ENCODE peak calls at places on chromosomes 3 and 15, in seven cellular contexts. One of them, this sample, is unnamed.

GRCh38 chr3:159797771-159798170 is 190.9 kb upstream of the IL12A start:
- DNase-seq in NCI-H510A treated with DMSO at 0.1 percent for 48 hours: no peak
- DNase-seq in RCC 7860: no peak
- DNase-seq in stimulated activated CD8-positive, alpha-beta memory T cell treated with anti-CD3 and anti-CD28 coated beads, Interleukin-15, amount 100 ng/mL, for 1 hour: no peak
- DNase-seq in AG04449: no peak
- DNase-seq in NAMALWA: no peak
- DNase-seq in progenitor cell of endocrine pancreas: no peak
- DNase-seq in this sample: no peak

GRCh38 chr3:125185758-125186245 is 26.7 kb downstream of the SLC12A8 start:
- DNase-seq in NCI-H510A treated with DMSO at 0.1 percent for 48 hours: no peak
- DNase-seq in RCC 7860: no peak
- DNase-seq in stimulated activated CD8-positive, alpha-beta memory T cell treated with anti-CD3 and anti-CD28 coated beads, Interleukin-15, amount 100 ng/mL, for 1 hour: no peak
- DNase-seq in AG04449: no peak
- DNase-seq in NAMALWA: no peak
- DNase-seq in progenitor cell of endocrine pancreas: no peak
- DNase-seq in this sample: no peak

GRCh38 chr15:44656913-44657312 is 6.5 kb downstream of the SPG11 start:
- DNase-seq in NCI-H510A treated with DMSO at 0.1 percent for 48 hours: no peak
- DNase-seq in RCC 7860: no peak
- DNase-seq in stimulated activated CD8-positive, alpha-beta memory T cell treated with anti-CD3 and anti-CD28 coated beads, Interleukin-15, amount 100 ng/mL, for 1 hour: no peak
- DNase-seq in AG04449: no peak
- DNase-seq in NAMALWA: no peak
- DNase-seq in progenitor cell of endocrine pancreas: no peak
- DNase-seq in this sample: no peak

GRCh38 chr3:36697397-36698001 is 66.9 kb downstream of the DCLK3 start:
- DNase-seq in NCI-H510A treated with DMSO at 0.1 percent for 48 hours: no peak
- DNase-seq in RCC 7860: no peak
- DNase-seq in stimulated activated CD8-positive, alpha-beta memory T cell treated with anti-CD3 and anti-CD28 coated beads, Interleukin-15, amount 100 ng/mL, for 1 hour: no peak
- DNase-seq in AG04449: no peak
- DNase-seq in NAMALWA: no peak
- DNase-seq in progenitor cell of endocrine pancreas: no peak
- DNase-seq in this sample: no peak

GRCh38 chr3:72848703-72849081 is 447 bp upstream of the SHQ1 start:
- DNase-seq in NCI-H510A treated with DMSO at 0.1 percent for 48 hours: peak
- DNase-seq in RCC 7860: peak
- DNase-seq in stimulated activated CD8-positive, alpha-beta memory T cell treated with anti-CD3 and anti-CD28 coated beads, Interleukin-15, amount 100 ng/mL, for 1 hour: no peak
- DNase-seq in AG04449: no peak
- DNase-seq in NAMALWA: peak
- DNase-seq in progenitor cell of endocrine pancreas: no peak
- DNase-seq in this sample: no peak

GRCh38 chr15:67127925-67128324 is 62.5 kb downstream of the SMAD3 start:
- DNase-seq in NCI-H510A treated with DMSO at 0.1 percent for 48 hours: no peak
- DNase-seq in RCC 7860: peak
- DNase-seq in stimulated activated CD8-positive, alpha-beta memory T cell treated with anti-CD3 and anti-CD28 coated beads, Interleukin-15, amount 100 ng/mL, for 1 hour: no peak
- DNase-seq in AG04449: peak
- DNase-seq in NAMALWA: no peak
- DNase-seq in progenitor cell of endocrine pancreas: no peak
- DNase-seq in this sample: no peak

GRCh38 chr3:78139166-78139565 is 1099.3 kb downstream of the ROBO2 start:
- DNase-seq in NCI-H510A treated with DMSO at 0.1 percent for 48 hours: no peak
- DNase-seq in RCC 7860: peak
- DNase-seq in stimulated activated CD8-positive, alpha-beta memory T cell treated with anti-CD3 and anti-CD28 coated beads, Interleukin-15, amount 100 ng/mL, for 1 hour: no peak
- DNase-seq in AG04449: peak
- DNase-seq in NAMALWA: no peak
- DNase-seq in progenitor cell of endocrine pancreas: no peak
- DNase-seq in this sample: no peak

GRCh38 chr15:99518191-99518590 is 47.6 kb upstream of the MEF2A start:
- DNase-seq in NCI-H510A treated with DMSO at 0.1 percent for 48 hours: no peak
- DNase-seq in RCC 7860: no peak
- DNase-seq in stimulated activated CD8-positive, alpha-beta memory T cell treated with anti-CD3 and anti-CD28 coated beads, Interleukin-15, amount 100 ng/mL, for 1 hour: no peak
- DNase-seq in AG04449: no peak
- DNase-seq in NAMALWA: no peak
- DNase-seq in progenitor cell of endocrine pancreas: no peak
- DNase-seq in this sample: no peak

GRCh38 chr3:111412656-111413055 is 129.3 kb upstream of the CD96 start:
- DNase-seq in NCI-H510A treated with DMSO at 0.1 percent for 48 hours: no peak
- DNase-seq in RCC 7860: peak
- DNase-seq in stimulated activated CD8-positive, alpha-beta memory T cell treated with anti-CD3 and anti-CD28 coated beads, Interleukin-15, amount 100 ng/mL, for 1 hour: no peak
- DNase-seq in AG04449: no peak
- DNase-seq in NAMALWA: no peak
- DNase-seq in progenitor cell of endocrine pancreas: no peak
- DNase-seq in this sample: no peak

GRCh38 chr3:130971208-130971607 is 55.4 kb downstream of the ASTE1 start:
- DNase-seq in NCI-H510A treated with DMSO at 0.1 percent for 48 hours: no peak
- DNase-seq in RCC 7860: no peak
- DNase-seq in stimulated activated CD8-positive, alpha-beta memory T cell treated with anti-CD3 and anti-CD28 coated beads, Interleukin-15, amount 100 ng/mL, for 1 hour: no peak
- DNase-seq in AG04449: no peak
- DNase-seq in NAMALWA: no peak
- DNase-seq in progenitor cell of endocrine pancreas: no peak
- DNase-seq in this sample: no peak

GRCh38 chr15:80744826-80745225 is 34.3 kb upstream of the CEMIP start:
- DNase-seq in NCI-H510A treated with DMSO at 0.1 percent for 48 hours: no peak
- DNase-seq in RCC 7860: no peak
- DNase-seq in stimulated activated CD8-positive, alpha-beta memory T cell treated with anti-CD3 and anti-CD28 coated beads, Interleukin-15, amount 100 ng/mL, for 1 hour: no peak
- DNase-seq in AG04449: peak
- DNase-seq in NAMALWA: no peak
- DNase-seq in progenitor cell of endocrine pancreas: no peak
- DNase-seq in this sample: no peak

GRCh38 chr3:71288269-71288930 is 295.1 kb downstream of the FOXP1 start:
- DNase-seq in NCI-H510A treated with DMSO at 0.1 percent for 48 hours: no peak
- DNase-seq in RCC 7860: no peak
- DNase-seq in stimulated activated CD8-positive, alpha-beta memory T cell treated with anti-CD3 and anti-CD28 coated beads, Interleukin-15, amount 100 ng/mL, for 1 hour: no peak
- DNase-seq in AG04449: peak
- DNase-seq in NAMALWA: no peak
- DNase-seq in progenitor cell of endocrine pancreas: no peak
- DNase-seq in this sample: no peak

GRCh38 chr3:100082724-100083123 is 31.6 kb downstream of the FILIP1L start:
- DNase-seq in NCI-H510A treated with DMSO at 0.1 percent for 48 hours: no peak
- DNase-seq in RCC 7860: no peak
- DNase-seq in stimulated activated CD8-positive, alpha-beta memory T cell treated with anti-CD3 and anti-CD28 coated beads, Interleukin-15, amount 100 ng/mL, for 1 hour: no peak
- DNase-seq in AG04449: no peak
- DNase-seq in NAMALWA: no peak
- DNase-seq in progenitor cell of endocrine pancreas: no peak
- DNase-seq in this sample: no peak

GRCh38 chr3:148848410-148848809 is 16.7 kb upstream of the CPA3 start:
- DNase-seq in NCI-H510A treated with DMSO at 0.1 percent for 48 hours: no peak
- DNase-seq in RCC 7860: no peak
- DNase-seq in stimulated activated CD8-positive, alpha-beta memory T cell treated with anti-CD3 and anti-CD28 coated beads, Interleukin-15, amount 100 ng/mL, for 1 hour: no peak
- DNase-seq in AG04449: no peak
- DNase-seq in NAMALWA: no peak
- DNase-seq in progenitor cell of endocrine pancreas: no peak
- DNase-seq in this sample: no peak

GRCh38 chr3:49135499-49135898 is 2.6 kb upstream of the LAMB2 start:
- DNase-seq in NCI-H510A treated with DMSO at 0.1 percent for 48 hours: no peak
- DNase-seq in RCC 7860: no peak
- DNase-seq in stimulated activated CD8-positive, alpha-beta memory T cell treated with anti-CD3 and anti-CD28 coated beads, Interleukin-15, amount 100 ng/mL, for 1 hour: no peak
- DNase-seq in AG04449: no peak
- DNase-seq in NAMALWA: no peak
- DNase-seq in progenitor cell of endocrine pancreas: no peak
- DNase-seq in this sample: no peak

GRCh38 chr3:161217496-161217895 is 3.6 kb upstream of the NMD3 start:
- DNase-seq in NCI-H510A treated with DMSO at 0.1 percent for 48 hours: no peak
- DNase-seq in RCC 7860: peak
- DNase-seq in stimulated activated CD8-positive, alpha-beta memory T cell treated with anti-CD3 and anti-CD28 coated beads, Interleukin-15, amount 100 ng/mL, for 1 hour: no peak
- DNase-seq in AG04449: no peak
- DNase-seq in NAMALWA: no peak
- DNase-seq in progenitor cell of endocrine pancreas: no peak
- DNase-seq in this sample: no peak

GRCh38 chr15:69093127-69093526 is 67.3 kb upstream of the GLCE start:
- DNase-seq in NCI-H510A treated with DMSO at 0.1 percent for 48 hours: no peak
- DNase-seq in RCC 7860: no peak
- DNase-seq in stimulated activated CD8-positive, alpha-beta memory T cell treated with anti-CD3 and anti-CD28 coated beads, Interleukin-15, amount 100 ng/mL, for 1 hour: no peak
- DNase-seq in AG04449: no peak
- DNase-seq in NAMALWA: no peak
- DNase-seq in progenitor cell of endocrine pancreas: no peak
- DNase-seq in this sample: no peak

GRCh38 chr3:71930056-71930991 is 145.4 kb upstream of the PROK2 start:
- DNase-seq in NCI-H510A treated with DMSO at 0.1 percent for 48 hours: peak
- DNase-seq in RCC 7860: no peak
- DNase-seq in stimulated activated CD8-positive, alpha-beta memory T cell treated with anti-CD3 and anti-CD28 coated beads, Interleukin-15, amount 100 ng/mL, for 1 hour: no peak
- DNase-seq in AG04449: peak
- DNase-seq in NAMALWA: peak
- DNase-seq in progenitor cell of endocrine pancreas: no peak
- DNase-seq in this sample: no peak

GRCh38 chr3:111864821-111865656 is 6.0 kb downstream of the PHLDB2 start:
- DNase-seq in NCI-H510A treated with DMSO at 0.1 percent for 48 hours: no peak
- DNase-seq in RCC 7860: peak
- DNase-seq in stimulated activated CD8-positive, alpha-beta memory T cell treated with anti-CD3 and anti-CD28 coated beads, Interleukin-15, amount 100 ng/mL, for 1 hour: no peak
- DNase-seq in AG04449: peak
- DNase-seq in NAMALWA: no peak
- DNase-seq in progenitor cell of endocrine pancreas: no peak
- DNase-seq in this sample: no peak

GRCh38 chr3:146256851-146257486 is 6.1 kb upstream of the PLSCR4 start:
- DNase-seq in NCI-H510A treated with DMSO at 0.1 percent for 48 hours: no peak
- DNase-seq in RCC 7860: no peak
- DNase-seq in stimulated activated CD8-positive, alpha-beta memory T cell treated with anti-CD3 and anti-CD28 coated beads, Interleukin-15, amount 100 ng/mL, for 1 hour: no peak
- DNase-seq in AG04449: peak
- DNase-seq in NAMALWA: no peak
- DNase-seq in progenitor cell of endocrine pancreas: no peak
- DNase-seq in this sample: no peak

GRCh38 chr3:24259901-24260512 is 234.6 kb downstream of the THRB start:
- DNase-seq in NCI-H510A treated with DMSO at 0.1 percent for 48 hours: no peak
- DNase-seq in RCC 7860: peak
- DNase-seq in stimulated activated CD8-positive, alpha-beta memory T cell treated with anti-CD3 and anti-CD28 coated beads, Interleukin-15, amount 100 ng/mL, for 1 hour: no peak
- DNase-seq in AG04449: no peak
- DNase-seq in NAMALWA: no peak
- DNase-seq in progenitor cell of endocrine pancreas: no peak
- DNase-seq in this sample: no peak

GRCh38 chr15:60751985-60752952 is 273.3 kb upstream of the ICE2 start:
- DNase-seq in NCI-H510A treated with DMSO at 0.1 percent for 48 hours: no peak
- DNase-seq in RCC 7860: no peak
- DNase-seq in stimulated activated CD8-positive, alpha-beta memory T cell treated with anti-CD3 and anti-CD28 coated beads, Interleukin-15, amount 100 ng/mL, for 1 hour: no peak
- DNase-seq in AG04449: no peak
- DNase-seq in NAMALWA: no peak
- DNase-seq in progenitor cell of endocrine pancreas: no peak
- DNase-seq in this sample: no peak

GRCh38 chr3:165854696-165855095 is 17.5 kb upstream of the BCHE start:
- DNase-seq in NCI-H510A treated with DMSO at 0.1 percent for 48 hours: peak
- DNase-seq in RCC 7860: peak
- DNase-seq in stimulated activated CD8-positive, alpha-beta memory T cell treated with anti-CD3 and anti-CD28 coated beads, Interleukin-15, amount 100 ng/mL, for 1 hour: no peak
- DNase-seq in AG04449: no peak
- DNase-seq in NAMALWA: peak
- DNase-seq in progenitor cell of endocrine pancreas: no peak
- DNase-seq in this sample: no peak

GRCh38 chr3:175413926-175414325 is 554.8 kb downstream of the NAALADL2 start:
- DNase-seq in NCI-H510A treated with DMSO at 0.1 percent for 48 hours: no peak
- DNase-seq in RCC 7860: no peak
- DNase-seq in stimulated activated CD8-positive, alpha-beta memory T cell treated with anti-CD3 and anti-CD28 coated beads, Interleukin-15, amount 100 ng/mL, for 1 hour: no peak
- DNase-seq in AG04449: no peak
- DNase-seq in NAMALWA: no peak
- DNase-seq in progenitor cell of endocrine pancreas: no peak
- DNase-seq in this sample: no peak

GRCh38 chr15:65286069-65286703 is 497 bp downstream of the PARP16 start:
- DNase-seq in NCI-H510A treated with DMSO at 0.1 percent for 48 hours: no peak
- DNase-seq in RCC 7860: peak
- DNase-seq in stimulated activated CD8-positive, alpha-beta memory T cell treated with anti-CD3 and anti-CD28 coated beads, Interleukin-15, amount 100 ng/mL, for 1 hour: no peak
- DNase-seq in AG04449: no peak
- DNase-seq in NAMALWA: peak
- DNase-seq in progenitor cell of endocrine pancreas: peak
- DNase-seq in this sample: no peak

GRCh38 chr3:179876440-179876839 is 160.3 kb downstream of the PEX5L start:
- DNase-seq in NCI-H510A treated with DMSO at 0.1 percent for 48 hours: no peak
- DNase-seq in RCC 7860: no peak
- DNase-seq in stimulated activated CD8-positive, alpha-beta memory T cell treated with anti-CD3 and anti-CD28 coated beads, Interleukin-15, amount 100 ng/mL, for 1 hour: no peak
- DNase-seq in AG04449: no peak
- DNase-seq in NAMALWA: no peak
- DNase-seq in progenitor cell of endocrine pancreas: no peak
- DNase-seq in this sample: no peak

GRCh38 chr3:123459867-123460266 is 11.0 kb upstream of the ADCY5 start:
- DNase-seq in NCI-H510A treated with DMSO at 0.1 percent for 48 hours: no peak
- DNase-seq in RCC 7860: no peak
- DNase-seq in stimulated activated CD8-positive, alpha-beta memory T cell treated with anti-CD3 and anti-CD28 coated beads, Interleukin-15, amount 100 ng/mL, for 1 hour: no peak
- DNase-seq in AG04449: no peak
- DNase-seq in NAMALWA: no peak
- DNase-seq in progenitor cell of endocrine pancreas: no peak
- DNase-seq in this sample: no peak

GRCh38 chr3:133361435-133361834 is 38.4 kb upstream of the BFSP2 start:
- DNase-seq in NCI-H510A treated with DMSO at 0.1 percent for 48 hours: no peak
- DNase-seq in RCC 7860: no peak
- DNase-seq in stimulated activated CD8-positive, alpha-beta memory T cell treated with anti-CD3 and anti-CD28 coated beads, Interleukin-15, amount 100 ng/mL, for 1 hour: no peak
- DNase-seq in AG04449: no peak
- DNase-seq in NAMALWA: no peak
- DNase-seq in progenitor cell of endocrine pancreas: no peak
- DNase-seq in this sample: no peak

GRCh38 chr3:31724681-31725080 is 192.0 kb downstream of the STT3B start:
- DNase-seq in NCI-H510A treated with DMSO at 0.1 percent for 48 hours: no peak
- DNase-seq in RCC 7860: no peak
- DNase-seq in stimulated activated CD8-positive, alpha-beta memory T cell treated with anti-CD3 and anti-CD28 coated beads, Interleukin-15, amount 100 ng/mL, for 1 hour: no peak
- DNase-seq in AG04449: no peak
- DNase-seq in NAMALWA: peak
- DNase-seq in progenitor cell of endocrine pancreas: no peak
- DNase-seq in this sample: no peak

GRCh38 chr3:56987238-56987932 is 73.1 kb upstream of the SPATA12 start:
- DNase-seq in NCI-H510A treated with DMSO at 0.1 percent for 48 hours: no peak
- DNase-seq in RCC 7860: no peak
- DNase-seq in stimulated activated CD8-positive, alpha-beta memory T cell treated with anti-CD3 and anti-CD28 coated beads, Interleukin-15, amount 100 ng/mL, for 1 hour: no peak
- DNase-seq in AG04449: no peak
- DNase-seq in NAMALWA: no peak
- DNase-seq in progenitor cell of endocrine pancreas: no peak
- DNase-seq in this sample: no peak

GRCh38 chr3:29240248-29240647 is 40.6 kb upstream of the RBMS3 start:
- DNase-seq in NCI-H510A treated with DMSO at 0.1 percent for 48 hours: no peak
- DNase-seq in RCC 7860: peak
- DNase-seq in stimulated activated CD8-positive, alpha-beta memory T cell treated with anti-CD3 and anti-CD28 coated beads, Interleukin-15, amount 100 ng/mL, for 1 hour: no peak
- DNase-seq in AG04449: no peak
- DNase-seq in NAMALWA: no peak
- DNase-seq in progenitor cell of endocrine pancreas: no peak
- DNase-seq in this sample: no peak

GRCh38 chr15:45468294-45468693 is 54.3 kb downstream of the SLC30A4 start:
- DNase-seq in NCI-H510A treated with DMSO at 0.1 percent for 48 hours: no peak
- DNase-seq in RCC 7860: no peak
- DNase-seq in stimulated activated CD8-positive, alpha-beta memory T cell treated with anti-CD3 and anti-CD28 coated beads, Interleukin-15, amount 100 ng/mL, for 1 hour: no peak
- DNase-seq in AG04449: no peak
- DNase-seq in NAMALWA: no peak
- DNase-seq in progenitor cell of endocrine pancreas: no peak
- DNase-seq in this sample: no peak

GRCh38 chr3:110583373-110583935 is 488.2 kb upstream of the NECTIN3 start:
- DNase-seq in NCI-H510A treated with DMSO at 0.1 percent for 48 hours: no peak
- DNase-seq in RCC 7860: no peak
- DNase-seq in stimulated activated CD8-positive, alpha-beta memory T cell treated with anti-CD3 and anti-CD28 coated beads, Interleukin-15, amount 100 ng/mL, for 1 hour: no peak
- DNase-seq in AG04449: no peak
- DNase-seq in NAMALWA: no peak
- DNase-seq in progenitor cell of endocrine pancreas: no peak
- DNase-seq in this sample: no peak

GRCh38 chr3:80606073-80606472 is 838.3 kb upstream of the ROBO1 start:
- DNase-seq in NCI-H510A treated with DMSO at 0.1 percent for 48 hours: no peak
- DNase-seq in RCC 7860: no peak
- DNase-seq in stimulated activated CD8-positive, alpha-beta memory T cell treated with anti-CD3 and anti-CD28 coated beads, Interleukin-15, amount 100 ng/mL, for 1 hour: no peak
- DNase-seq in AG04449: no peak
- DNase-seq in NAMALWA: no peak
- DNase-seq in progenitor cell of endocrine pancreas: no peak
- DNase-seq in this sample: no peak

GRCh38 chr15:78682013-78682651 is 41.1 kb upstream of the CHRNB4 start:
- DNase-seq in NCI-H510A treated with DMSO at 0.1 percent for 48 hours: no peak
- DNase-seq in RCC 7860: no peak
- DNase-seq in stimulated activated CD8-positive, alpha-beta memory T cell treated with anti-CD3 and anti-CD28 coated beads, Interleukin-15, amount 100 ng/mL, for 1 hour: no peak
- DNase-seq in AG04449: no peak
- DNase-seq in NAMALWA: no peak
- DNase-seq in progenitor cell of endocrine pancreas: no peak
- DNase-seq in this sample: no peak

GRCh38 chr3:81936817-81937216 is 175.4 kb upstream of the GBE1 start:
- DNase-seq in NCI-H510A treated with DMSO at 0.1 percent for 48 hours: no peak
- DNase-seq in RCC 7860: no peak
- DNase-seq in stimulated activated CD8-positive, alpha-beta memory T cell treated with anti-CD3 and anti-CD28 coated beads, Interleukin-15, amount 100 ng/mL, for 1 hour: no peak
- DNase-seq in AG04449: no peak
- DNase-seq in NAMALWA: no peak
- DNase-seq in progenitor cell of endocrine pancreas: no peak
- DNase-seq in this sample: no peak

GRCh38 chr3:20324664-20325478 is 138.9 kb upstream of the SGO1 start:
- DNase-seq in NCI-H510A treated with DMSO at 0.1 percent for 48 hours: no peak
- DNase-seq in RCC 7860: no peak
- DNase-seq in stimulated activated CD8-positive, alpha-beta memory T cell treated with anti-CD3 and anti-CD28 coated beads, Interleukin-15, amount 100 ng/mL, for 1 hour: no peak
- DNase-seq in AG04449: no peak
- DNase-seq in NAMALWA: no peak
- DNase-seq in progenitor cell of endocrine pancreas: no peak
- DNase-seq in this sample: no peak

GRCh38 chr3:127745656-127746399 is 73.1 kb downstream of the ABTB1 start:
- DNase-seq in NCI-H510A treated with DMSO at 0.1 percent for 48 hours: no peak
- DNase-seq in RCC 7860: no peak
- DNase-seq in stimulated activated CD8-positive, alpha-beta memory T cell treated with anti-CD3 and anti-CD28 coated beads, Interleukin-15, amount 100 ng/mL, for 1 hour: no peak
- DNase-seq in AG04449: no peak
- DNase-seq in NAMALWA: no peak
- DNase-seq in progenitor cell of endocrine pancreas: no peak
- DNase-seq in this sample: no peak